ENCODE peak calls at places on chromosomes 16 and 17, in seven cellular contexts. F is IMR-90, K is body of pancreas, C is suprapubic skin, W is breast epithelium, S is gastrocnemius medialis, D is K562. G is an unnamed sample.
A peak's percentile ranks its signal among the peaks of the same experiment; 100 is the strongest.

GRCh38 chr16:83648347-83648746 is 159.4 kb upstream of the HSBP1 start:
- DNase-seq in C (no peak), F (no peak), K (no peak), S (no peak), W (no peak), D (no peak), G (no peak)

GRCh38 chr17:55433629-55434422 is 12.2 kb upstream of the MMD start:
- DNase-seq in C (no peak), W (peak; percentile 57), S (no peak), F (peak; percentile 96), K (peak; percentile 30), D (no peak), G (no peak)

GRCh38 chr16:60788631-60789030 is 1247.6 kb downstream of the CDH8 start:
- DNase-seq in C (no peak), W (no peak), D (no peak), S (no peak), K (no peak), F (no peak), G (no peak)

GRCh38 chr17:40560592-40561293 is 4.5 kb downstream of the CCR7 start:
- DNase-seq in F (peak; percentile 57), C (peak; percentile 67), S (no peak), D (peak; percentile 52), W (no peak), K (no peak), G (no peak)

GRCh38 chr16:82748026-82748425 is 121.3 kb downstream of the CDH13 start:
- DNase-seq in S (peak; percentile 67), C (no peak), D (no peak), W (no peak), F (peak; percentile 66), K (peak; percentile 46), G (no peak)

GRCh38 chr16:519425-519824 is 8.1 kb upstream of the CAPN15 start:
- DNase-seq in S (no peak), W (no peak), K (no peak), F (no peak), D (no peak), C (peak; percentile 62), G (no peak)

GRCh38 chr16:30931068-30931655 is 7.8 kb downstream of the FBXL19 start:
- DNase-seq in W (no peak), F (no peak), C (no peak), D (no peak), K (no peak), S (no peak), G (no peak)

GRCh38 chr17:247767-248166 is 66.3 kb upstream of the DOC2B start:
- DNase-seq in D (no peak), K (peak; percentile 33), F (no peak), C (peak; percentile 66), S (no peak), W (no peak), G (no peak)

GRCh38 chr17:1467898-1468492 is 12.0 kb upstream of the CRK start:
- DNase-seq in C (no peak), D (no peak), F (no peak), K (no peak), S (peak; percentile 96), W (no peak), G (no peak)

GRCh38 chr16:17305694-17306093 is 165.1 kb downstream of the XYLT1 start:
- DNase-seq in S (no peak), F (no peak), K (no peak), C (no peak), D (no peak), W (no peak), G (no peak)

GRCh38 chr17:49952912-49953497 is 16.0 kb upstream of the DLX4 start:
- DNase-seq in K (no peak), F (no peak), S (no peak), D (no peak), W (no peak), C (no peak), G (no peak)

GRCh38 chr17:4389079-4389478 is 22.6 kb upstream of the UBE2G1 start:
- DNase-seq in K (no peak), D (no peak), C (no peak), W (peak; percentile 59), F (no peak), S (no peak), G (no peak)

GRCh38 chr17:75096082-75096625 is 8.4 kb downstream of the SLC16A5 start:
- DNase-seq in D (peak; percentile 91), F (peak; percentile 69), K (peak; percentile 82), W (peak; percentile 83), S (peak; percentile 79), C (no peak), G (peak; percentile 70)

GRCh38 chr17:47946516-47946915 is 5.1 kb downstream of the PNPO start:
- DNase-seq in S (no peak), F (no peak), D (no peak), K (no peak), C (no peak), W (no peak), G (no peak)

GRCh38 chr17:72143245-72143644 is 22.4 kb downstream of the SOX9 start:
- DNase-seq in S (no peak), F (no peak), K (no peak), D (no peak), W (no peak), C (no peak), G (no peak)

GRCh38 chr16:64452446-64452845 is 669.4 kb downstream of the CDH11 start:
- DNase-seq in S (no peak), C (no peak), W (no peak), D (no peak), F (no peak), K (no peak), G (no peak)

GRCh38 chr16:12160249-12160648 is 183.7 kb downstream of the SNX29 start:
- DNase-seq in W (no peak), F (no peak), D (no peak), S (no peak), C (no peak), K (no peak), G (no peak)

GRCh38 chr17:43671075-43671692 is 9.5 kb upstream of the MEOX1 start:
- DNase-seq in S (no peak), D (no peak), W (no peak), F (no peak), K (peak; percentile 52), C (no peak), G (no peak)

GRCh38 chr17:7380321-7380720 is 568 bp upstream of the TNK1 start:
- DNase-seq in D (no peak), F (peak; percentile 47), K (peak; percentile 79), W (peak; percentile 74), C (peak; percentile 76), S (no peak), G (peak; percentile 28)

GRCh38 chr16:81401035-81401950 is 43.3 kb upstream of the CMIP start:
- DNase-seq in F (peak; percentile 62), D (peak; percentile 65), K (no peak), S (no peak), C (peak; percentile 78), W (peak; percentile 90), G (peak; percentile 38)

GRCh38 chr16:89020068-89020924 is 43.3 kb upstream of the CBFA2T3 start:
- DNase-seq in S (no peak), K (no peak), F (no peak), D (peak; percentile 81), C (no peak), W (no peak), G (no peak)

GRCh38 chr17:73541111-73541510 is 103.1 kb downstream of the SDK2 start:
- DNase-seq in F (no peak), C (no peak), W (no peak), S (no peak), K (no peak), D (no peak), G (peak; percentile 33)

GRCh38 chr16:83513006-83513755 is 294.6 kb upstream of the HSBP1 start:
- DNase-seq in F (peak; percentile 89), K (no peak), D (no peak), C (no peak), W (no peak), S (no peak), G (peak; percentile 26)

GRCh38 chr16:1975432-1976215 is 3.8 kb downstream of the TBL3 start:
- DNase-seq in S (no peak), W (no peak), C (no peak), F (no peak), D (no peak), K (no peak), G (no peak)
- H3K36me3 ChIP-seq in S (peaks cover 48% of the 10 kb centered on the region), W (peaks cover 10% of the 10 kb centered on the region), C (peaks cover 46% of the 10 kb centered on the region), F (peaks cover 48% of the 10 kb centered on the region), D (peaks cover 62% of the 10 kb centered on the region), K (peaks cover 20% of the 10 kb centered on the region), G (peaks cover 37% of the 10 kb centered on the region)

GRCh38 chr16:68640972-68641371 is 4.1 kb upstream of the CDH3 start:
- DNase-seq in C (no peak), W (no peak), S (no peak), F (no peak), D (no peak), K (no peak), G (no peak)
- H3K27ac ChIP-seq in C (no peak overlapping the region), W (peak overlapping the region; percentile 32), S (no peak overlapping the region), F (no peak overlapping the region), D (no peak overlapping the region), K (no peak overlapping the region), G (no peak overlapping the region)

DNA sequence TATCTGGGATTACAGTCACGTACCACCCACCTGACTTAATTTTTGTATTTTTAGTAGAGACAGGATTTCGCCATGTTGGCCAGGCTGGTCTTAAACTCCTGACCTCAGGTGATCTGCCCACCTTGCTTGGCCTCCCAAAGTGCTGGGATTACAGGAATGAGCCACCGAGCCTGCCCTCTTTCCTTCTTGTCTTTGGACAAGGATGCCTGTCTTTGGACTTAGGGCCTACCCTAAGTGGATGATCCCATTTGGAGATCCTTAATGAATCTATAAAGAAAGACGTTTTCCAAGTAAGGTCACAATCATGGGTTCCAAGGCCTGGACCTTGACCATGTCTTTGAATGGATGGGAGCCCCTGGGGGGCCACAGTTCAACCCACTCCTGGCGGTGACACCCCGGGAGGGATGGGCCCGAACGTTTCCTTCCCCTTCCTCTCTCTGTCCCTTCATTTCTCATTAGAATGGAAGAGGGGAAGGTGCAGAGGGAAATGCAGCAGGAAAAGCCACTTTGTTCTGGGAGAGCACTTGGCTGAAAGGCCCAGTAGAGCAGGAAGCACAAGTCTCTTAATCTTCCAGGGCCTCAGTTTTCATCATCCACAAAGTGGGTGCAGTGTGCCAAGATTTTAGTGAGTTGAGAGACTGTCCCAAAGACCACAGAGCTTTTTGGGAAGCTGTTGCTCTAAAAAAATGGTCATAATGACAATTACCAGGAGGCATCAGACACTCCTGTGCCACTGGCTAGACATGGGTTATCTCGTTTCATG is 353.3 kb downstream of the SEC14L1 start:
- DNase-seq in C (peak; percentile 48), F (no peak), D (no peak), S (no peak), W (no peak), K (peak; percentile 2), G (no peak)
- H3K36me3 ChIP-seq in C (peaks cover 74% of the 10 kb centered on the region), F (peaks cover 84% of the 10 kb centered on the region), D (peaks cover 77% of the 10 kb centered on the region), S (peaks cover 49% of the 10 kb centered on the region), W (peaks cover 3% of the 10 kb centered on the region), K (peaks cover 9% of the 10 kb centered on the region), G (peaks cover 69% of the 10 kb centered on the region)

GRCh38 chr17:68731465-68731864 is 130.3 kb upstream of the FAM20A start:
- DNase-seq in S (no peak), W (no peak), C (no peak), K (no peak), F (no peak), D (no peak), G (no peak)

GRCh38 chr17:68734202-68734825 is 133.1 kb upstream of the FAM20A start:
- DNase-seq in S (no peak), C (no peak), W (no peak), F (no peak), D (no peak), K (no peak), G (no peak)

GRCh38 chr17:68734911-68735310 is 133.7 kb upstream of the FAM20A start:
- DNase-seq in K (no peak), F (no peak), D (no peak), S (no peak), C (no peak), W (no peak), G (no peak)

GRCh38 chr17:68732301-68732749 is 131.2 kb upstream of the FAM20A start:
- DNase-seq in F (no peak), W (no peak), K (no peak), C (no peak), D (no peak), S (no peak), G (no peak)

GRCh38 chr17:68733241-68734176 is 132.3 kb upstream of the FAM20A start:
- DNase-seq in F (peak; percentile 72), K (peak; percentile 52), W (no peak), C (no peak), D (no peak), S (peak; percentile 32), G (peak; percentile 31)
- H3K27ac ChIP-seq in F (peak overlapping the region; percentile 41), K (no peak overlapping the region), W (peak overlapping the region; percentile 72), C (peak overlapping the region; percentile 2), D (no peak overlapping the region), S (no peak overlapping the region), G (no peak overlapping the region)

G was measured in SJCRH30.